ENCODE peak calls at places on chromosomes 2 and 18, in eight cellular contexts. D is GM12891; P is COR-L47; R is ovary; K is cardiac septum; F is EL; S is ureter; Z is stimulated activated naive CD4-positive, alpha-beta T cell. C is an unnamed sample.
A peak's percentile ranks its signal among the peaks of the same experiment; 100 is the strongest.

GRCh38 chr2:50514881-50515280 is 517.1 kb downstream of the NRXN1 start:
- DNase-seq in D (no peak), P (peak; percentile 18), R (no peak), K (no peak), F (no peak), S (no peak), Z (no peak), C (no peak)

GRCh38 chr2:41579811-41580210 is 468.0 kb upstream of the PKDCC start:
- DNase-seq in D (no peak), P (no peak), R (no peak), K (no peak), F (no peak), S (no peak), Z (no peak), C (no peak)

GRCh38 chr2:118826093-118826492 is 21.4 kb downstream of the EN1 start:
- DNase-seq in D (no peak), P (no peak), R (no peak), K (no peak), F (no peak), S (no peak), Z (no peak), C (no peak)

GRCh38 chr18:79869591-79870368 is 72.0 kb downstream of the KCNG2 start:
- DNase-seq in D (no peak), P (no peak), R (no peak), K (peak; percentile 72), F (no peak), S (no peak), Z (no peak), C (no peak)

GRCh38 chr18:62825382-62825781 is 110.0 kb downstream of the PHLPP1 start:
- DNase-seq in D (no peak), P (no peak), R (no peak), K (no peak), F (no peak), S (no peak), Z (no peak), C (no peak)

GRCh38 chr18:49876536-49876935 is 63.2 kb upstream of the ACAA2 start:
- DNase-seq in D (no peak), P (no peak), R (no peak), K (no peak), F (no peak), S (no peak), Z (no peak), C (no peak)

GRCh38 chr18:66708631-66709030 is 104.7 kb upstream of the CDH19 start:
- DNase-seq in D (no peak), P (no peak), R (no peak), K (no peak), F (no peak), S (no peak), Z (no peak), C (no peak)

GRCh38 chr2:157662401-157662800 is 33.7 kb upstream of the ACVR1C start:
- DNase-seq in D (no peak), P (no peak), R (no peak), K (no peak), F (peak; percentile 19), S (no peak), Z (no peak), C (no peak)

GRCh38 chr2:189254268-189254883 is 74.8 kb upstream of the COL5A2 start:
- DNase-seq in D (no peak), P (no peak), R (peak; percentile 70), K (peak; percentile 75), F (peak; percentile 90), S (peak; percentile 42), Z (no peak), C (peak; percentile 73)

GRCh38 chr2:207133493-207133861 is 32.3 kb downstream of the KLF7 start:
- DNase-seq in D (no peak), P (peak; percentile 96), R (no peak), K (no peak), F (no peak), S (no peak), Z (no peak), C (no peak)

GRCh38 chr2:200786826-200787225 is 24.9 kb upstream of the BZW1 start:
- DNase-seq in D (no peak), P (no peak), R (no peak), K (no peak), F (peak; percentile 88), S (peak; percentile 69), Z (no peak), C (no peak)

GRCh38 chr2:39418491-39418890 is 18.6 kb downstream of the MAP4K3 start:
- DNase-seq in D (no peak), P (no peak), R (no peak), K (no peak), F (no peak), S (no peak), Z (no peak), C (no peak)

C was measured in sigmoid colon.